ENCODE peak calls at places on chromosomes 12 and 14, in six cellular contexts. R, J, O, P, Q and U are unnamed samples.
A peak's percentile ranks its signal among the peaks of the same experiment; 100 is the strongest.

GRCh38 chr12:16359512-16360491 is 12.4 kb downstream of the MGST1 start:
- DNase-seq in R (peak; percentile 79), J (no peak), O (peak; percentile 62), P (peak; percentile 50), Q (peak; percentile 21), U (no peak)

GRCh38 chr12:51051787-51052186 is 3.7 kb downstream of the LETMD1 start:
- DNase-seq in R (no peak), J (no peak), O (no peak), P (no peak), Q (no peak), U (no peak)

GRCh38 chr12:132593938-132594358 is 16.4 kb downstream of the LRCOL1 start:
- DNase-seq in R (peak; percentile 98), J (peak; percentile 99), O (peak; percentile 99), P (peak; percentile 81), Q (peak; percentile 86), U (peak; percentile 98)

GRCh38 chr14:101235042-101235871 is 326.0 kb upstream of the DIO3 start:
- DNase-seq in R (peak; percentile 87), J (peak; percentile 99), O (peak; percentile 78), P (peak; percentile 56), Q (no peak), U (peak; percentile 80)

GRCh38 chr12:9792961-9793617 is 32.4 kb upstream of the CD69 start:
- DNase-seq in R (no peak), J (no peak), O (peak; percentile 84), P (no peak), Q (no peak), U (no peak)

GRCh38 chr14:32006267-32007110 is 70.6 kb upstream of the ARHGAP5 start:
- DNase-seq in R (no peak), J (no peak), O (peak; percentile 85), P (no peak), Q (no peak), U (no peak)

GRCh38 chr14:24612186-24612585 is 2.7 kb upstream of the GZMH start:
- DNase-seq in R (no peak), J (no peak), O (no peak), P (no peak), Q (no peak), U (no peak)

GRCh38 chr14:88245321-88245720 is 77.7 kb downstream of the KCNK10 start:
- DNase-seq in R (no peak), J (peak; percentile 68), O (peak; percentile 23), P (no peak), Q (no peak), U (no peak)

GRCh38 chr12:47818701-47819543 is 781 bp downstream of the HDAC7 start:
- DNase-seq in R (peak; percentile 78), J (peak; percentile 97), O (no peak), P (peak; percentile 64), Q (peak; percentile 61), U (peak; percentile 94)

GRCh38 chr12:121857322-121858246 is 1.1 kb downstream of the HPD start:
- DNase-seq in R (no peak), J (no peak), O (no peak), P (no peak), Q (no peak), U (no peak)

GRCh38 chr12:84874125-84874824 is 38.3 kb downstream of the SLC6A15 start:
- DNase-seq in R (no peak), J (peak; percentile 36), O (peak; percentile 81), P (peak; percentile 55), Q (no peak), U (no peak)

GRCh38 chr12:121943926-121944325 is 25.5 kb downstream of the CFAP251 start:
- DNase-seq in R (no peak), J (no peak), O (no peak), P (no peak), Q (no peak), U (no peak)

GRCh38 chr12:27449893-27450534 is 3.5 kb downstream of the SMCO2 start:
- DNase-seq in R (no peak), J (no peak), O (no peak), P (no peak), Q (no peak), U (no peak)

GRCh38 chr12:114414031-114414865 is 8.3 kb upstream of the TBX5 start:
- DNase-seq in R (no peak), J (peak; percentile 64), O (no peak), P (no peak), Q (no peak), U (no peak)

GRCh38 chr12:103379670-103380069 is 116.1 kb downstream of the C12orf42 start:
- DNase-seq in R (peak; percentile 58), J (no peak), O (no peak), P (no peak), Q (no peak), U (no peak)

GRCh38 chr12:34394211-34395055 is 372.1 kb downstream of the ALG10 start:
- DNase-seq in R (peak; percentile 18), J (peak; percentile 75), O (no peak), P (no peak), Q (peak; percentile 2), U (peak; percentile 35)

GRCh38 chr12:6312529-6313325 is 2.2 kb downstream of the PLEKHG6 start:
- DNase-seq in R (no peak), J (peak; percentile 91), O (peak; percentile 71), P (no peak), Q (no peak), U (peak; percentile 88)

GRCh38 chr12:6295187-6295811 is 15.2 kb upstream of the PLEKHG6 start:
- DNase-seq in R (peak; percentile 79), J (peak; percentile 86), O (peak; percentile 88), P (no peak), Q (no peak), U (no peak)

GRCh38 chr14:24243336-24243836 is 963 bp upstream of the TINF2 start:
- DNase-seq in R (no peak), J (no peak), O (peak; percentile 21), P (peak; percentile 23), Q (no peak), U (no peak)

GRCh38 chr14:95197498-95198010 is 40.2 kb upstream of the DICER1 start:
- DNase-seq in R (no peak), J (no peak), O (peak; percentile 75), P (no peak), Q (no peak), U (peak; percentile 70)

DNA sequence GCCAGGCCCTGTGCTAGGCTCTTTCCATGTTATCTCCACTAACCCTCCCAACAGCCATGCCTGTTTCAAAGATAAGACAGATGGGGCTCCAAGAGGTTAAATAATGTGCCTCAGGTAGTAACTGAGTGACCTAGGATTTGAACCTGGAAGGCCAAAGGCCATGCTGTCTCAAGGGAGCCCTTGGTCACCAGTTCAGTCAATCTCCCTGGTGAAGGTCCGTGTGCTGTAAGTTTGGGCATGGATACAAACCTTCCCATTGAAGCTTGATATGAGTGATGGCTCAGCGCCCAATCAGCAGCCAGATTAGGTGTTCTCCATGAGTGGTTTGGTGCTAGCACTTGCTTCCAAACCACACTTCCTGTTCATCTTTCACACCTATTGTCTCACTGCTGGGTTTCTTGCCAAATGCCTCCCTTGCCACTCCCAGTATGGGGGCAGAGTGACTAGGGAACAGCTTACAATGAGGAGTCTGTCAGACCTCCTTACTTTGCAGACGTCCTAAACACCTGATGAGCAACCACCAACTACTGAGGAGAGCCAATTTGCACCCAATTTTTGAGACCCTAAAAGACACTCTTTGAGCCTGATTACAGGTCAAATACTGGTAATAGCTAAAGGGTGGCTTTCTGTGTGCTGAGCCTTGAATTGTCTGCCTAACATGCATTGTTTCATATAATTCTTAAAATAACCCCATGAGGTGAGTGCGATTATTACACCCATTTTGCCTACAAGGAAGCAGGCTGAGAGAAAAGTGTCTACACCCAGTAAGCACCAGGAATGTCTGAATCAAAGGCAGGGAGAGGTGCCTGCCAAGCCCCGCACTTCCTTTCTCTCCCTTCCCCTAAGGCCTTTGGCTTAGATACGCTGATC is 48.5 kb upstream of the FOS start:
- DNase-seq in R (no peak), J (no peak), O (peak; percentile 74), P (no peak), Q (peak; percentile 88), U (peak; percentile 67)
- H3K4me1 ChIP-seq in R (no peaks in the 10 kb centered on the region), J (peaks cover 13% of the 10 kb centered on the region), O (peaks cover 24% of the 10 kb centered on the region), P (no peaks in the 10 kb centered on the region), Q (peaks cover 20% of the 10 kb centered on the region), U (no peaks in the 10 kb centered on the region)

GRCh38 chr14:69612759-69613145 is 1.4 kb downstream of the SUSD6 start:
- DNase-seq in R (no peak), J (no peak), O (peak; percentile 49), P (no peak), Q (no peak), U (no peak)

GRCh38 chr14:69616408-69616773 is 5.0 kb downstream of the SUSD6 start:
- DNase-seq in R (no peak), J (no peak), O (no peak), P (no peak), Q (no peak), U (no peak)

GRCh38 chr14:69615471-69616407 is 4.3 kb downstream of the SUSD6 start:
- DNase-seq in R (peak; percentile 91), J (peak; percentile 80), O (no peak), P (no peak), Q (peak; percentile 50), U (no peak)

GRCh38 chr14:69613312-69614073 is 2.1 kb downstream of the SUSD6 start:
- DNase-seq in R (no peak), J (no peak), O (no peak), P (no peak), Q (no peak), U (no peak)

DNA sequence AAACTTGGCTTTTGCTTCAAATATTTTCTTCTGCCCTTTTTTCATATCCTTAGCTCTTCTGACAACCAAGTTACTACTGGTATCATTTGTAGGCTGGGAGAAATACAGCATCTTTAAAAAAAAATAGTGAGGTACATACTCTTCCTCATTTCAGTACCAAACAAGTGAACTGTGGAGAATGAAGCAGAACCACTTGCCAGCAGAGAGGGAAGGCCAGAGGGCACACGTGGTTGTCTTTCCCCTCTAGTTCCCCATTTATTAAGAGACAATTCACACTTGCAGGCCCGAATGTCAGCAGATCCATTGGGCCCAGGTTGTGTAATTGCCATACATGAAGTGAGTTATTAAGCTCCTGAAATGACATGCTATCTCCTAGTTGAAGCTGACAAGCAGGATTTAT is 3.2 kb downstream of the SUSD6 start:
- DNase-seq in R (peak; percentile 76), J (no peak), O (no peak), P (no peak), Q (peak; percentile 50), U (no peak)
- H3K27ac ChIP-seq in R (peak overlapping the region; percentile 89), J (no peak overlapping the region), O (no peak overlapping the region), P (no peak overlapping the region), Q (peak overlapping the region; percentile 99), U (peak overlapping the region; percentile 41)

DNA sequence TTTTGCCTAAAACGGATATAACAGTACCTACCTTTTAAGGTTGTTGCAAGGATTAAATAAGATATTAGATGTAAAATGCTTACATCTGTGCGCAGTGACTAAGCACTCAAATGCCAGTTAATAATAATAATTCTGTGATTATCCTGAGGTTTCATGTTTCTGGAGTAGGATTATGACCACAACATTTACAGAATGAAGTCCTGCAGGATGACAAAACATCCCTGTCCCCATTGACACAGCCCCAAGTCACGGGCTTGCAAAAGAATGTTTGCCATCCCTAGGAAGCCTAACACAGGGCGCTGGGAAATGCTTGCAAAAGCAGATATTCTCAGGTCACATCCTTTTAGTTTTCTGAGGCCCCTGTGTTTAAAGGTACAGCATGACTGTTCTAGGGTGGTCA is 20.1 kb downstream of the SUSD6 start:
- DNase-seq in R (no peak), J (no peak), O (peak; percentile 59), P (no peak), Q (no peak), U (no peak)
- H3K4me1 ChIP-seq in R (peaks cover 85% of the 10 kb centered on the region), J (peaks cover 29% of the 10 kb centered on the region), O (peaks cover 25% of the 10 kb centered on the region), P (peaks cover 62% of the 10 kb centered on the region), Q (peaks cover 84% of the 10 kb centered on the region), U (peaks cover 50% of the 10 kb centered on the region)

DNA sequence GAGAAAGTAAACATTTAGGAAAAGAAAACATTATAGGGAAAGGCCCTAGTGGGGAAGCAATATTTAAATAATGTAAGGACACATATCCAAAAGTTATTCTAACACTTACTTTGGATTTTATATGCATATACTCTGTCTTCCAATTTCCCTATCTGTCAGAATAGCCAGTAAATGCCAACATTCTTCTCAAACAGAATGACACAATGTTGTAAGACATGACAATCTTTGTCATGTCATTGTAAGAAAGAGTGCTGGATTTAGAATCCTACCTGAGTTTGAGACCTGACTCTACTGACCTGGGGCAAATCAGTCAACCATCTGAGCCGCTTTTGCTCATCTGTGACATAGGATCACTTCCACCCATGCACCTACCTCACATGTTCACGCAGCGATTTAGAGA is 198.3 kb downstream of the PHLDA1 start:
- DNase-seq in R (no peak), J (no peak), O (no peak), P (no peak), Q (no peak), U (no peak)
- H3K27ac ChIP-seq in R (no peak overlapping the region), J (no peak overlapping the region), O (no peak overlapping the region), P (no peak overlapping the region), Q (no peak overlapping the region), U (no peak overlapping the region)